ENCODE peak calls at places on chromosome 22, in nine cellular contexts. S, C, U, H, B, L, N, J and G are unnamed samples.

GRCh38 chr22:17842386-17842785 is 68.1 kb upstream of the BID start:
- DNase-seq in J (no peak), U (no peak), B (no peak), S (no peak), N (no peak), H (no peak), C (peak), L (no peak), G (no peak)

GRCh38 chr22:39206491-39206890 is 38.3 kb downstream of the PDGFB start:
- DNase-seq in U (no peak), C (no peak), J (peak), B (no peak), H (no peak), N (peak), S (no peak), L (no peak), G (no peak)

GRCh38 chr22:23180301-23180892 is at the start of gene BCR:
- DNase-seq in J (no peak), H (no peak), B (peak), L (peak), C (peak), N (peak), U (no peak), S (peak), G (no peak)

GRCh38 chr22:22343603-22344276 is 99.2 kb downstream of the VPREB1 start:
- DNase-seq in N (no peak), L (no peak), B (no peak), S (no peak), C (no peak), U (no peak), H (no peak), J (no peak), G (no peak)

GRCh38 chr22:35102663-35103062 is 36.7 kb downstream of the ISX start:
- DNase-seq in S (no peak), N (no peak), L (peak), B (no peak), U (no peak), H (peak), J (peak), C (peak), G (no peak)

GRCh38 chr22:26182723-26183122 is 13.5 kb downstream of the SEZ6L start:
- DNase-seq in J (no peak), U (no peak), H (no peak), C (no peak), S (no peak), B (no peak), L (no peak), N (no peak), G (no peak)

GRCh38 chr22:39236321-39237275 is 8.2 kb downstream of the PDGFB start:
- DNase-seq in S (peak), H (no peak), L (peak), C (no peak), U (no peak), N (no peak), B (no peak), J (no peak), G (no peak)

GRCh38 chr22:36280379-36280778 is 27.4 kb downstream of the APOL1 start:
- DNase-seq in B (no peak), J (no peak), U (no peak), L (no peak), C (no peak), S (no peak), N (no peak), H (no peak), G (no peak)

GRCh38 chr22:23271597-23271908 is 91.2 kb downstream of the BCR start:
- DNase-seq in B (no peak), C (no peak), N (no peak), S (no peak), L (no peak), U (no peak), H (no peak), J (no peak), G (no peak)

GRCh38 chr22:19714320-19715252 is at the start of gene SEPTIN5:
- DNase-seq in J (no peak), N (no peak), L (no peak), C (no peak), U (no peak), S (peak), H (no peak), B (no peak), G (no peak)

GRCh38 chr22:36497910-36498669 is 8.8 kb downstream of the FOXRED2 start:
- DNase-seq in J (no peak), N (no peak), S (no peak), B (no peak), C (peak), H (no peak), U (no peak), L (no peak), G (no peak)

GRCh38 chr22:37419916-37420655 is 7.2 kb downstream of the ELFN2 start:
- DNase-seq in N (no peak), H (no peak), U (no peak), S (peak), J (peak), C (no peak), L (peak), B (no peak), G (no peak)

GRCh38 chr22:39880722-39881121 is 12.8 kb downstream of the ENTHD1 start:
- DNase-seq in U (no peak), L (no peak), J (no peak), S (no peak), C (no peak), B (no peak), N (no peak), H (no peak), G (no peak)

GRCh38 chr22:45082795-45083194 is 73.0 kb upstream of the PHF21B start:
- DNase-seq in N (no peak), L (no peak), J (peak), S (no peak), U (no peak), H (no peak), B (no peak), C (no peak), G (no peak)

GRCh38 chr22:28939932-28940331 is 56.6 kb downstream of the ZNRF3 start:
- DNase-seq in C (no peak), S (no peak), H (no peak), U (no peak), B (no peak), J (no peak), N (no peak), L (no peak), G (no peak)

GRCh38 chr22:31898911-31899310 is 45.4 kb upstream of the YWHAH start:
- DNase-seq in J (no peak), B (no peak), U (no peak), C (no peak), H (no peak), S (no peak), N (no peak), L (no peak), G (no peak)

GRCh38 chr22:44023404-44024287 is 456 bp upstream of the PARVB start:
- DNase-seq in C (peak), U (no peak), H (no peak), B (no peak), L (peak), N (peak), J (peak), S (peak), G (no peak)

GRCh38 chr22:25021976-25022711 is 69.6 kb downstream of the KIAA1671 start:
- DNase-seq in S (no peak), U (no peak), B (no peak), N (no peak), H (no peak), C (no peak), J (no peak), L (no peak), G (no peak)

GRCh38 chr22:46578824-46579561 is 41.2 kb upstream of the GRAMD4 start:
- DNase-seq in N (no peak), J (peak), S (no peak), B (no peak), L (peak), U (no peak), H (no peak), C (no peak), G (no peak)

GRCh38 chr22:19870153-19871022 is 15.7 kb upstream of the GNB1L start:
- DNase-seq in S (no peak), C (no peak), N (peak), L (peak), J (peak), H (no peak), B (no peak), U (no peak), G (no peak)

GRCh38 chr22:50074551-50075042 is 10.6 kb downstream of the MLC1 start:
- DNase-seq in C (no peak), H (no peak), S (peak), U (no peak), B (no peak), J (peak), L (no peak), N (no peak), G (no peak)

GRCh38 chr22:19149962-19150361 is at the start of gene GSC2:
- DNase-seq in L (no peak), H (no peak), C (no peak), J (no peak), S (no peak), N (no peak), U (no peak), B (no peak), G (no peak)

GRCh38 chr22:32079110-32080089 is 36.3 kb downstream of the SLC5A1 start:
- DNase-seq in J (peak), L (no peak), S (no peak), U (peak), N (peak), B (no peak), H (peak), C (no peak), G (peak)

GRCh38 chr22:39240841-39241631 is 3.7 kb downstream of the PDGFB start:
- DNase-seq in J (no peak), H (no peak), C (no peak), L (peak), B (no peak), U (no peak), S (peak), N (no peak), G (no peak)

GRCh38 chr22:36330655-36331305 is 57.0 kb downstream of the MYH9 start:
- DNase-seq in L (no peak), N (peak), U (peak), C (no peak), H (peak), B (no peak), S (no peak), J (no peak), G (no peak)

GRCh38 chr22:45101828-45102227 is 61.9 kb upstream of the NUP50 start:
- DNase-seq in C (peak), N (no peak), J (peak), U (peak), S (peak), B (peak), L (peak), H (peak), G (no peak)

GRCh38 chr22:25996669-25997068 is 172.6 kb upstream of the SEZ6L start:
- DNase-seq in N (no peak), J (no peak), H (no peak), C (no peak), L (no peak), U (no peak), S (no peak), B (no peak), G (no peak)

GRCh38 chr22:44758354-44758969 is 6.1 kb downstream of the ARHGAP8 start:
- DNase-seq in L (no peak), B (peak), N (no peak), J (no peak), C (no peak), U (peak), H (peak), S (no peak), G (no peak)

GRCh38 chr22:44085743-44086741 is 61.9 kb downstream of the PARVB start:
- DNase-seq in N (no peak), U (peak), C (peak), B (peak), S (peak), L (peak), H (peak), J (peak), G (no peak)

GRCh38 chr22:30027169-30027568 is 53.1 kb upstream of the HORMAD2 start:
- DNase-seq in L (peak), S (no peak), U (no peak), N (no peak), H (no peak), J (no peak), B (no peak), C (no peak), G (no peak)

GRCh38 chr22:16783930-16784354 is 41.3 kb downstream of the XKR3 start:
- DNase-seq in N (no peak), J (peak), B (no peak), C (peak), H (no peak), S (peak), L (no peak), U (no peak), G (no peak)